ENCODE peak calls at places on chromosomes 12 and 14, in eight cellular contexts. T is A549; C is right cardiac atrium; S is mesenchymal stem cell; U is uterus; Z is heart left ventricle; I is body of pancreas; K is effector memory CD4-positive, alpha-beta T cell. O is an unnamed sample.

GRCh38 chr12:54424232-54424631 is 5.2 kb upstream of the ITGA5 start:
- DNase-seq in S (no peak), I (no peak), T (no peak), Z (no peak), K (no peak), C (no peak), U (no peak), O (no peak)

GRCh38 chr14:43184540-43184939 is 1322.5 kb downstream of the FSCB start:
- DNase-seq in S (no peak), I (no peak), C (no peak), U (no peak), T (no peak), Z (no peak), K (no peak), O (no peak)

GRCh38 chr14:87002831-87003230 is 990.2 kb downstream of the GALC start:
- DNase-seq in U (no peak), T (no peak), C (no peak), I (no peak), K (no peak), Z (no peak), S (no peak), O (no peak)

GRCh38 chr12:67716817-67717216 is 68.3 kb downstream of the DYRK2 start:
- DNase-seq in K (no peak), C (no peak), Z (no peak), I (no peak), U (no peak), T (no peak), S (no peak), O (no peak)

GRCh38 chr12:127179199-127179598 is 1087.8 kb upstream of the TMEM132C start:
- DNase-seq in C (no peak), Z (no peak), T (no peak), K (no peak), I (no peak), S (no peak), U (no peak), O (no peak)

GRCh38 chr12:53543539-53543938 is 36.3 kb upstream of the NPFF start:
- DNase-seq in I (peak; percentile 54), Z (peak; percentile 60), T (peak; percentile 74), K (peak; percentile 1), S (peak; percentile 83), C (peak; percentile 49), U (peak; percentile 66), O (peak; percentile 49)

GRCh38 chr12:25276199-25276937 is 25.6 kb upstream of the KRAS start:
- DNase-seq in I (peak; percentile 75), K (no peak), Z (no peak), C (peak; percentile 20), U (peak; percentile 32), S (peak; percentile 93), T (peak; percentile 43), O (peak; percentile 62)

GRCh38 chr14:60800409-60800808 is 65.8 kb downstream of the MNAT1 start:
- DNase-seq in K (no peak), I (no peak), C (no peak), S (no peak), T (no peak), U (no peak), Z (no peak), O (no peak)

GRCh38 chr12:54016478-54016964 is 7.7 kb downstream of the HOXC8 start:
- DNase-seq in S (peak; percentile 93), Z (no peak), C (no peak), T (peak; percentile 78), I (no peak), U (peak; percentile 49), K (no peak), O (no peak)

GRCh38 chr12:45464699-45465098 is 248.8 kb downstream of the ANO6 start:
- DNase-seq in I (no peak), C (no peak), S (peak; percentile 2), T (no peak), Z (no peak), U (no peak), K (no peak), O (no peak)

GRCh38 chr14:94036328-94037167 is 10.4 kb downstream of the OTUB2 start:
- DNase-seq in U (peak; percentile 51), Z (peak; percentile 62), T (peak; percentile 76), K (peak; percentile 43), C (peak; percentile 70), I (peak; percentile 75), S (peak; percentile 79), O (peak; percentile 61)

GRCh38 chr12:66829660-66830325 is 150.9 kb upstream of the GRIP1 start:
- DNase-seq in T (no peak), S (no peak), C (no peak), U (no peak), I (no peak), Z (no peak), K (no peak), O (peak; percentile 3)

GRCh38 chr12:110555509-110556406 is 27.4 kb downstream of the PPTC7 start:
- DNase-seq in Z (no peak), T (no peak), K (no peak), U (no peak), C (no peak), S (peak; percentile 80), I (no peak), O (no peak)

GRCh38 chr12:117212563-117213190 is 22.4 kb upstream of the FBXO21 start:
- DNase-seq in C (peak; percentile 66), I (peak; percentile 77), K (peak; percentile 4), S (peak; percentile 78), Z (peak; percentile 46), T (peak; percentile 87), U (peak; percentile 64), O (peak; percentile 17)

GRCh38 chr12:121942145-121942718 is 23.8 kb downstream of the CFAP251 start:
- DNase-seq in T (no peak), Z (no peak), U (no peak), S (peak; percentile 98), C (no peak), I (no peak), K (no peak), O (no peak)

GRCh38 chr14:65566820-65567522 is 154.4 kb downstream of the FUT8 start:
- DNase-seq in U (no peak), Z (no peak), T (no peak), S (no peak), I (no peak), C (no peak), K (no peak), O (no peak)

GRCh38 chr12:24482044-24482443 is 466.9 kb downstream of the BCAT1 start:
- DNase-seq in Z (no peak), U (no peak), C (no peak), S (no peak), I (no peak), T (no peak), K (no peak), O (no peak)

DNA sequence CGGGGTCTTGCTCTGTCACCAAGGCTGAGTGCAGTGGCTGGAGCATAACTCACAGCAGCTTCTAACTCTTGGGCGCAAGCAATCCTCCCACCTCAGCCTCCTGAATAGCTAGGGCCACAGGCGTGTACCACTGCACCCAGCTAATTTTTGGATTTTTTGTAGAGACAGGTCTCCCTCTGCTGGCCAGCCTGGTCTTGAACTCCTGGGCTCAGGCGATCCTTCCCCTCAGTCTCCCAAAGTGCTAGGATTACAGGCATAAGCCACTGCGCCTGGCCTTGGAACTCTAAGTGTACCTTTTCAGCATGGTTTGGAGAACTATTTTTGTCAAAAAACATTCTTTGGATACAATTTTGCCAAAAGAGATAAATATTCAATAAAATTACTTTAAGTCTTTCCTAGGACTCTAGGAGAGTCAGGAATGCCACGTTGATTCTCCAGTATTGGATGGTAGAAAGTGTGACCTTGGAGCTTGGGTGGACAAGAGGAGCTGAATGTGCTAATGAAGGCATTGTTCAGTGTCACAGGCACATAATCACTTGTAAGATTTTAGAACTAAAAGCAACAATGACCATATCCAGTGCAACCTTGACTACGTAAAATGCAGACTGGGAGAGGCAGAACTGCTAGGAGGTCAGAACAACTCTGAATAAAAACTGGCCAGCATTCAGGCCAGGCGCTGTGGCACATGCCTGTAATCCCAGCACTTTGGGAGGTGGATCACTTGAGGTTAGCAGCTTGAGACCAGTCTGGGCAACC is 2.8 kb downstream of the SRSF9 start:
- DNase-seq in C (peak; percentile 19), K (no peak), S (peak; percentile 52), Z (peak; percentile 30), T (no peak), I (peak; percentile 64), U (no peak), O (peak; percentile 36)
- H3K4me3 ChIP-seq in C (no peak overlapping the region), K (no peak overlapping the region), S (no peak overlapping the region), Z (no peak overlapping the region), T (no peak overlapping the region), I (no peak overlapping the region), U (no peak overlapping the region), O (no peak overlapping the region)

DNA sequence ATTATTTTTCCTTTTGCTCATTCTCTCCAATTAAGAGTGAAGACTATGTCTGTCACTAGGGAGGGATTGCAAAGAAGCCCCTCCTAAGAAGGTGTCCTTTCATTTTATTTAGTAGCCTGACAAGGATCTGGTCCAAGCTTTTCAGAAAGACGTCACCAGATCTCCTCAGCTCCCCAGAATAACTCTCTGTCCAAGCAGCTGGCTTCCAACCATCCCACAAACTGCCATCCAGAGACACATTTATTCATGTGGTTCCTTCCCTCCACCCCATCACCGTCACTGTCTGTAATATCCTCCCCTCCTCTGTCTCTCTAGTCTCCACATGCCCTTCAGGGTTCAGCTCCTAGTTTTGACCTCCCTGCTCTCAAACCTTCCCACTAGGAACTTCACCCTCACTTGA is 69.9 kb downstream of the PPM1H start:
- DNase-seq in T (no peak), K (no peak), U (no peak), I (no peak), S (no peak), C (no peak), Z (no peak), O (no peak)
- H3K27ac ChIP-seq in T (peak overlapping the region; percentile 84), K (no peak overlapping the region), U (no peak overlapping the region), I (no peak overlapping the region), S (peak overlapping the region; percentile 95), C (no peak overlapping the region), Z (peak overlapping the region; percentile 60), O (no peak overlapping the region)

DNA sequence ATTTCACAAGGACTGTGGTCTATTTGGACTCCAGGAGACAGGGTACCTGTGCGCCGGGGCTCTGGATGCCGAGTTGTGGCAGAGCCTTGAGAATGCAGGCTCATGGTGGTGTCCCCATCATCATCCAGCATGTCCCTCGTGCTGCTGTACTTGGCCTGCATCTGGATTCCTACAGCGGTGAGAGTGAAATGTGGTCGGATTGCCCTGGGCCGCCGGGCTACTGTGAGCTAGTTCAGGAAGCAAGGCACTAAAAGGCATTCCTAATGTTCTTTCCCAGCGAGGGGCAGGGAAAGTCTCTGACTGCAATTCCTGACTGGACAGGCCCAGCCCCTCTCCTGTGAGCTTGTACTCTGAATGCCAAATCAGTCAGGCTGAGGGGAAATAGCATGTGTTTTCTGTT is at the start of gene CLEC1A:
- DNase-seq in U (peak; percentile 63), C (peak; percentile 43), S (peak; percentile 43), K (no peak), T (no peak), Z (peak; percentile 58), I (peak; percentile 17), O (no peak)
- H3K4me3 ChIP-seq in U (peak within 1 kb of the TSS; percentile 3), C (peak within 1 kb of the TSS; percentile 12), S (no peak within 1 kb of the TSS), K (no peak within 1 kb of the TSS), T (no peak within 1 kb of the TSS), Z (peak within 1 kb of the TSS; percentile 50), I (no peak within 1 kb of the TSS), O (no peak within 1 kb of the TSS)

DNA sequence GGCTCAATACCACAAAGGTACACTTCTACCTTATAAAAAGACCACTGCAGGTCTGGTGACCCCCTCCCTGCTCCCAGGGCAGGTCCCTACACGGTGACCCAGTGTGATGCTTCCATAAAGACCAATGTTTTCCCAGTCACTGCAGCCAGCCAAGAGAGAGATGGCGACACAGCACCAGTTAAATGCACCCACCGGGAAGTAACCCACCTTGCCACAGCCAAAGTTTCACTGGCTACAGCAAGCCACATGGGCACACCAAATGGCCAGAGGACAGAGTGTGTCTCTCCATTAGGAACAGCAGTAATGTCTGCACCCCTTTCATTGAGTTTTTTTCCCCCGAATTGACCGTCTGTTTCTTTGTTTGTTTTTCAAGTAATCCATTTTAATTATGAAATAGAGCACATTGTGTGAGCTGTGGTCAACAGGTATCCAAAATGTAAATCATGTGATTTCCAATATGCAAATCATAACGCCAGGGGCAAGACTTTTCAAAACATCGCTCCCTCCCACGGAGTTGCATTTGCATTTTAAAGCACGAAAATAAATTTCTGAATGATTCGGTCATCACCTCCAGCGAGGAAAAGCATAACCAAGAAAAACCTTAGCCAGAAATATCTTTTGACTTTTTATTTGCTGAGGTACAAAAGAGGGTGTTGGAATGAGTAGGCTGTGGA is 48.9 kb upstream of the EML1 start:
- DNase-seq in I (no peak), C (no peak), U (no peak), Z (no peak), T (no peak), S (peak; percentile 31), K (no peak), O (no peak)
- H3K27ac ChIP-seq in I (no peak overlapping the region), C (no peak overlapping the region), U (peak overlapping the region; percentile 69), Z (no peak overlapping the region), T (no peak overlapping the region), S (peak overlapping the region; percentile 59), K (no peak overlapping the region), O (no peak overlapping the region)